ENCODE peak calls at places on chromosome X, in seven cellular contexts. U is mammary epithelial cell, L is HCT116, J is endothelial cell of umbilical vein, V is HepG2, Y is GM23248, K is fibroblast of lung. X is an unnamed sample. For H3K9me3, the result is how much of the 10 kb centered on the place peaks cover.

GRCh38 chrX:68693481-68694410 is 46.3 kb downstream of the STARD8 start:
- DNase-seq in J (peak), Y (peak), L (no peak), U (peak), V (no peak), K (peak), X (peak)

GRCh38 chrX:74449322-74449936 is 28.1 kb downstream of the SLC16A2 start:
- DNase-seq in L (peak), J (no peak), K (no peak), V (no peak), Y (peak), U (peak), X (peak)

GRCh38 chrX:53262918-53263394 is 18.4 kb downstream of the IQSEC2 start:
- DNase-seq in U (peak), Y (peak), J (peak), K (peak), V (no peak), L (peak), X (no peak)

GRCh38 chrX:30027636-30028035 is 187.7 kb upstream of the MAGEB2 start:
- DNase-seq in L (no peak), U (no peak), Y (no peak), J (peak), V (no peak), K (no peak), X (no peak)

GRCh38 chrX:143466130-143466529 is 51.1 kb downstream of the SPANXN3 start:
- DNase-seq in Y (no peak), K (no peak), U (no peak), V (no peak), J (no peak), L (no peak), X (no peak)

GRCh38 chrX:34619920-34620319 is 37.2 kb downstream of the TMEM47 start:
- DNase-seq in Y (no peak), L (no peak), K (no peak), J (peak), U (no peak), V (no peak), X (peak)

GRCh38 chrX:156005144-156005543 is 7.6 kb downstream of the IL9R start:
- DNase-seq in K (no peak), U (no peak), J (no peak), V (no peak), L (no peak), Y (no peak), X (no peak)

GRCh38 chrX:135185795-135186443 is 14.7 kb upstream of the CT55 start:
- DNase-seq in K (peak), V (peak), U (peak), J (peak), L (peak), Y (peak), X (peak)

GRCh38 chrX:104270212-104270611 is 15.5 kb upstream of the ESX1 start:
- DNase-seq in U (no peak), L (no peak), V (no peak), Y (no peak), J (no peak), K (no peak), X (no peak)

GRCh38 chrX:154598656-154599055 is 13.7 kb downstream of the CTAG1A start:
- DNase-seq in K (no peak), J (no peak), V (no peak), Y (no peak), L (no peak), U (no peak), X (no peak)

GRCh38 chrX:154597221-154597620 is 12.3 kb downstream of the CTAG1A start:
- DNase-seq in U (no peak), J (no peak), K (no peak), Y (no peak), L (no peak), V (no peak), X (no peak)

GRCh38 chrX:154600962-154601374 is 16.0 kb downstream of the CTAG1A start:
- DNase-seq in L (no peak), V (no peak), Y (peak), K (no peak), J (no peak), U (peak), X (no peak)

GRCh38 chrX:154602226-154602625 is 16.9 kb downstream of the CTAG1B start:
- DNase-seq in U (no peak), K (no peak), Y (no peak), V (no peak), L (no peak), J (no peak), X (no peak)

GRCh38 chrX:154599531-154599930 is 14.6 kb downstream of the CTAG1A start:
- DNase-seq in L (no peak), K (no peak), Y (no peak), U (no peak), J (no peak), V (no peak), X (no peak)
- H3K9me3 ChIP-seq in L (under half), K (under half), Y (under half), U (under half), J (under half), V (under half), X (under half)

DNA sequence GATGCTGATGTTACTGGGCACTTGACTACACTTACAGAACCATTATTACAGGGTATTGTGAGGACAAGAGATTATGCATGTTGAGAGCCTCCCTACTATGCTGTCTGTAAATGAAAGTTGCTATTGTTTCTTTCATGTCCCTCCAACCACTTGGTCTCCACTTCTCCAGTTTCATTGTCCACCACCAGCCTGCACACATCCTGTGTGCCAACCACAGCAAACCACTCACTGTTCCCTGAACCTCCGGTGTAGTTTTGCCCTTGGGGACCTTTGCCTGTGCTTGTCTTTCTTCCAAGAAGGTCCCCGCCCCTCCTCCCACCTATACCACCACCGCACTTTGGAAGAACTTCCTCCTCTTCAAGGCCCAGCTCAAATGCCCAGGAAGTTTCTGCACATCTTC is 43.1 kb upstream of the AFF2 start:
- DNase-seq in Y (no peak), U (peak), K (no peak), J (no peak), V (no peak), L (no peak), X (no peak)
- H3K27ac ChIP-seq in Y (no peak), U (no peak), K (no peak), J (no peak), V (no peak), L (no peak), X (no peak)

DNA sequence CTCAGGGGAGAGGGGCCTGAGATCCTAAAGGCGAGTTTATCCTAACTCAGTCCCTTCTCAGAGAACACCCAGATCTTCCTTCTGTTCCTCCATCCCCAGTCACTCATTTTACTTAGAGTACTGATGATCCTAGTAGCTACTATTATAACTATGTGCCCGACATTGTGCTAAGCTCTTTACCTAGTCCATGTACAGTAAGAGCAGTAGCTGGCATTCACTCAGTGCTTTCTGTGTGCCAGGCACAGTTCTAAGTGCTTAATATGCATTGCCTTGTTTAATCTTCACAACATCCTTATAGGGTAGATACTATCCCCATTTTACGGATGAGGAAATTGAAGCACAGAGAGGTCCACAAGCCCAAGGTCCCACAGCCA is 58.3 kb downstream of the FRMPD3 start:
- DNase-seq in U (no peak), L (no peak), J (no peak), V (no peak), K (no peak), Y (no peak), X (no peak)
- TF ChIP-seq EZH2 in U (peak), L (no peak), J (no peak), V (no peak), K (no peak), Y (peak), X (no peak)

GRCh38 chrX:81728622-81729021 is 526.7 kb downstream of the SH3BGRL start:
- DNase-seq in Y (no peak), U (no peak), V (no peak), K (no peak), L (no peak), J (no peak), X (no peak)

GRCh38 chrX:81729269-81729777 is 527.4 kb downstream of the SH3BGRL start:
- DNase-seq in L (no peak), J (no peak), Y (no peak), V (no peak), U (no peak), K (no peak), X (no peak)
- H3K9me3 ChIP-seq in L (under half), J (under half), Y (under half), V (half or more), U (under half), K (under half), X (under half)

GRCh38 chrX:110317820-110318663 is at the start of gene AMMECR1:
- DNase-seq in U (peak), Y (peak), V (peak), K (peak), L (peak), J (peak), X (peak)
- H3K27ac ChIP-seq in U (peak), Y (peak), V (peak), K (peak), L (peak), J (peak), X (peak)

DNA sequence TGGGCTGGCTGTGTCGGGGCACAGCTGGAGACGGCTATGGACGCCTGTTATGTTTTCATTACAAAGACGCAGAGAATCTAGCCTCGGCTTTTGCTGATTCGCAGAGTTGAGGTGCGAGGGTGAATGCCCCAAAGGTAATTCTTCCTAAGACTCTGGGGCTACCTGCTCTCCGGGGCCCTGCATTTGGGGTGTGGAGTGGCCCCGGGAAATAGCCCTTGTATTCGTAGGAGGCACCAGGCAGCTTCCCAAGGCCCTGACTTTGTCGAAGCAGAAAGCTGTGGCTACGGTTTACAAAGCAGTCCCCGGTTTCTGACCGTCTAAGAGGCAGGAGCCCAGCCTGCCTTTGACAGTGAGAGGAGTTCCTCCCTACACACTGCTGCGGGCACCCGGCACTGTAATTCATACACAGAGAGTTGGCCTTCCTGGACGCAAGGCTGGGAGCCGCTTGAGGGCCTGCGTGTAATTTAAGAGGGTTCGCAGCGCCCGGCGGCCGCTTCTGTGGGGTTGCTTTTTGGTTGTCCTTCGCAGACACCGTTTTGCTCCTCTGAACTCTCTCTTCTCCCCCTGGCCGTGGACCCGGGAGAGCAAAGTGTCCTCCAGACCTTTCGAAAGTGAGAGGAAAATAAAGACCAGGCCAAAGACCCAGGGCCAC is 1.9 kb downstream of the SHOX start:
- DNase-seq in Y (no peak), J (no peak), V (no peak), K (no peak), L (no peak), U (no peak), X (no peak)
- TF ChIP-seq EZH2 in Y (no peak), J (no peak), V (no peak), K (no peak), L (no peak), U (no peak), X (no peak)

DNA sequence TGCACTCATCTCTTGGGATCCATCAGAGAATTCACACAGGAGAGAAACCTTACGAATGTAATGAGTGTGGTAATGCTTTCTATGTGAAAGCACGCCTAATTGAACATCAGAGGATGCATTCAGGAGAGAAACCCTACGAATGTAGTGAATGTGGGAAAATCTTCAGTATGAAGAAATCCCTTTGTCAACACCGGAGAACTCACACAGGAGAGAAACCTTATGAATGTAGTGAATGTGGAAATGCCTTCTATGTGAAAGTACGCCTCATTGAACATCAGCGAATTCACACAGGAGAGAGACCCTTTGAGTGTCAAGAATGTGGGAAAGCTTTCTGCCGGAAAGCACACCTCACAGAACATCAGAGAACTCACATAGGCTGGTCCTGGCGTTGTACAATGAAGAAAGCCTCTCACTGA is 42.8 kb downstream of the ZNF157 start:
- DNase-seq in J (no peak), U (no peak), L (no peak), V (no peak), Y (no peak), K (no peak), X (no peak)
- H3K9me3 ChIP-seq in J (under half), U (under half), L (under half), V (under half), Y (under half), K (under half), X (under half)

GRCh38 chrX:40108959-40109287 is 11.2 kb upstream of the BCOR start:
- DNase-seq in U (peak), Y (peak), K (peak), J (peak), L (no peak), V (no peak), X (peak)
- H3K27ac ChIP-seq in U (peak), Y (peak), K (peak), J (peak), L (peak), V (peak), X (peak)

DNA sequence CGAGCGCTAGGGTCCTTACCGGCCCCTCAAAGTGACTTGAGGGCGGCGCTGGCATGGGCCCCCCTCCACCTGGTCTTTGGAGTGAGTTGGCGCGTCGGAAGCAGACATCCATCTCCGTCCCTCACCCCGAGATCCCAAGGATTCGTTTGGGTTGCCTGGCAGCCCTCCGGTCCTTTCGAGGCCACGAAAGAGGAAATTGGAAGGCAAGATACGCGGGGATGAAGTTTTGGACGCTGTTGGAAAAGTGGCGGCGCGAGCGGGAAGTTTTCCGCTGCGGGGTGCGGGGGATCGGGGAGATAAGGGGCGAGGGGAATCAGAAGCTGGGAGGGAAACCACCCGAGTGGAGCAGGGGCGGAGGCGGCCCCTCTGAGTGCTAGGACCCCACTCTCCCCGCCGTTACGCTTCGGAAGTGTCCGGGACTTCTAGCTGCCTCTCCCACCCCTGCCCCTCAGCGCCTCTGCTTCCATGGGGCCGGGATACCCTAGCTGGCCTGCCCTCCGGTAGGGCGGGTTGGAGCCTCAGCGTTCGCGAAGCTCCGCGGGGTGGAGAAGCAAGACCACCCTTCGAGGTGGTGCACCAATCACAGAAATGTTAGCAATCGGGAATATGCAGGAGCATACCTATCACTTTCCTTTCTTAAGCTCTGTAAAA is 57.8 kb downstream of the FRMPD3 start:
- DNase-seq in L (no peak), V (no peak), K (no peak), Y (no peak), J (no peak), U (no peak), X (no peak)
- TF ChIP-seq EZH2 in L (no peak), V (no peak), K (no peak), Y (peak), J (peak), U (no peak), X (no peak)

X was measured in A673.